ENCODE peak calls at places on chromosome 4, in seven cellular contexts. H is transverse colon, B is stomach, M is tibial nerve, W is ovary, K is upper lobe of left lung, V is esophagus muscularis mucosa. R is an unnamed sample. For H3K36me3, the result is how much of the 10 kb centered on the place peaks cover.

GRCh38 chr4:82780398-82781231 is 18.0 kb downstream of the SCD5 start:
- DNase-seq in H (peak), B (peak), M (peak), W (peak), K (peak), V (no peak), R (peak)

GRCh38 chr4:67871867-67872266 is 11.9 kb downstream of the TMPRSS11D start:
- DNase-seq in H (no peak), B (no peak), M (no peak), W (no peak), K (no peak), V (no peak), R (no peak)

GRCh38 chr4:13921805-13922204 is 294.3 kb upstream of the BOD1L1 start:
- DNase-seq in H (no peak), B (no peak), M (no peak), W (no peak), K (no peak), V (no peak), R (no peak)

GRCh38 chr4:166981847-166982246 is 252.4 kb downstream of the SPOCK3 start:
- DNase-seq in H (no peak), B (no peak), M (no peak), W (no peak), K (no peak), V (no peak), R (no peak)

GRCh38 chr4:175971393-175972179 is 94.1 kb upstream of the WDR17 start:
- DNase-seq in H (no peak), B (no peak), M (no peak), W (no peak), K (no peak), V (no peak), R (no peak)

GRCh38 chr4:168162604-168163003 is 70.3 kb downstream of the ANXA10 start:
- DNase-seq in H (no peak), B (peak), M (no peak), W (no peak), K (no peak), V (no peak), R (no peak)

GRCh38 chr4:94826206-94826605 is 68.5 kb downstream of the BMPR1B start:
- DNase-seq in H (no peak), B (no peak), M (no peak), W (no peak), K (no peak), V (no peak), R (no peak)

GRCh38 chr4:103105558-103106356 is 6.1 kb upstream of the BDH2 start:
- DNase-seq in H (no peak), B (no peak), M (no peak), W (no peak), K (no peak), V (no peak), R (no peak)

GRCh38 chr4:124712417-124713212 is at the start of gene ANKRD50:
- DNase-seq in H (peak), B (peak), M (peak), W (peak), K (peak), V (peak), R (peak)

GRCh38 chr4:151035321-151035720 is 20.2 kb upstream of the LRBA start:
- DNase-seq in H (peak), B (peak), M (no peak), W (no peak), K (no peak), V (no peak), R (no peak)

GRCh38 chr4:14783011-14783877 is 219.0 kb upstream of the CPEB2 start:
- DNase-seq in H (no peak), B (no peak), M (no peak), W (no peak), K (no peak), V (no peak), R (no peak)

GRCh38 chr4:123748806-123749205 is 352.2 kb downstream of the SPRY1 start:
- DNase-seq in H (no peak), B (no peak), M (no peak), W (no peak), K (no peak), V (no peak), R (no peak)

GRCh38 chr4:152784490-152785195 is 4.9 kb downstream of the ARFIP1 start:
- DNase-seq in H (peak), B (no peak), M (no peak), W (no peak), K (no peak), V (no peak), R (no peak)

GRCh38 chr4:170580651-170581050 is 490.9 kb upstream of the AADAT start:
- DNase-seq in H (no peak), B (no peak), M (no peak), W (no peak), K (no peak), V (no peak), R (no peak)

GRCh38 chr4:47641755-47642154 is 156.7 kb downstream of the ATP10D start:
- DNase-seq in H (no peak), B (no peak), M (no peak), W (no peak), K (no peak), V (no peak), R (no peak)

GRCh38 chr4:85127653-85128052 is 161.2 kb upstream of the WDFY3 start:
- DNase-seq in H (no peak), B (no peak), M (no peak), W (no peak), K (no peak), V (no peak), R (no peak)

GRCh38 chr4:10584042-10584441 is 100.5 kb downstream of the CLNK start:
- DNase-seq in H (peak), B (peak), M (peak), W (no peak), K (peak), V (no peak), R (no peak)

GRCh38 chr4:109562457-109563237 is 2.6 kb downstream of the MCUB start:
- DNase-seq in H (no peak), B (no peak), M (no peak), W (no peak), K (no peak), V (no peak), R (no peak)

GRCh38 chr4:18754180-18754579 is 732.6 kb upstream of the LCORL start:
- DNase-seq in H (no peak), B (no peak), M (no peak), W (no peak), K (no peak), V (no peak), R (no peak)

GRCh38 chr4:181193162-181193930 is 1049.9 kb upstream of the TENM3 start:
- DNase-seq in H (no peak), B (no peak), M (no peak), W (no peak), K (no peak), V (no peak), R (no peak)

GRCh38 chr4:114041117-114041475 is 61.6 kb upstream of the ARSJ start:
- DNase-seq in H (no peak), B (no peak), M (no peak), W (no peak), K (no peak), V (no peak), R (no peak)

GRCh38 chr4:150579591-150580234 is 2.2 kb upstream of the MAB21L2 start:
- DNase-seq in H (no peak), B (no peak), M (no peak), W (no peak), K (no peak), V (no peak), R (peak)

GRCh38 chr4:89492476-89493110 is 185.0 kb upstream of the GPRIN3 start:
- DNase-seq in H (no peak), B (no peak), M (no peak), W (no peak), K (no peak), V (no peak), R (no peak)

GRCh38 chr4:70849277-70849676 is 9.6 kb upstream of the GRSF1 start:
- DNase-seq in H (no peak), B (no peak), M (no peak), W (no peak), K (no peak), V (no peak), R (no peak)

GRCh38 chr4:120682981-120683380 is 239.5 kb downstream of the PRDM5 start:
- DNase-seq in H (no peak), B (no peak), M (no peak), W (no peak), K (no peak), V (no peak), R (no peak)

GRCh38 chr4:41757521-41758156 is 9.1 kb upstream of the PHOX2B start:
- DNase-seq in H (no peak), B (no peak), M (no peak), W (no peak), K (no peak), V (peak), R (no peak)

GRCh38 chr4:137700072-137700471 is 167.8 kb upstream of the PCDH18 start:
- DNase-seq in H (no peak), B (no peak), M (no peak), W (no peak), K (no peak), V (no peak), R (no peak)

GRCh38 chr4:20506827-20507226 is 193.4 kb upstream of the PACRGL start:
- DNase-seq in H (no peak), B (no peak), M (no peak), W (no peak), K (no peak), V (no peak), R (no peak)

GRCh38 chr4:5710962-5711478 is at the start of gene EVC:
- DNase-seq in H (peak), B (peak), M (peak), W (peak), K (peak), V (peak), R (peak)

GRCh38 chr4:5708829-5709680 is 696 bp upstream of the EVC2 start:
- DNase-seq in H (no peak), B (no peak), M (no peak), W (peak), K (peak), V (no peak), R (peak)

GRCh38 chr4:5711479-5712184 is 631 bp downstream of the EVC start:
- DNase-seq in H (no peak), B (no peak), M (no peak), W (peak), K (peak), V (no peak), R (peak)

GRCh38 chr4:5708171-5708828 is at the start of gene EVC2:
- DNase-seq in H (peak), B (peak), M (peak), W (peak), K (peak), V (no peak), R (peak)

GRCh38 chr4:5710065-5710961 is 688 bp upstream of the EVC start:
- DNase-seq in H (no peak), B (no peak), M (no peak), W (no peak), K (peak), V (no peak), R (no peak)
- H3K4me3 ChIP-seq in H (peak), B (peak), M (peak), W (peak), K (peak), V (peak), R (peak)

DNA sequence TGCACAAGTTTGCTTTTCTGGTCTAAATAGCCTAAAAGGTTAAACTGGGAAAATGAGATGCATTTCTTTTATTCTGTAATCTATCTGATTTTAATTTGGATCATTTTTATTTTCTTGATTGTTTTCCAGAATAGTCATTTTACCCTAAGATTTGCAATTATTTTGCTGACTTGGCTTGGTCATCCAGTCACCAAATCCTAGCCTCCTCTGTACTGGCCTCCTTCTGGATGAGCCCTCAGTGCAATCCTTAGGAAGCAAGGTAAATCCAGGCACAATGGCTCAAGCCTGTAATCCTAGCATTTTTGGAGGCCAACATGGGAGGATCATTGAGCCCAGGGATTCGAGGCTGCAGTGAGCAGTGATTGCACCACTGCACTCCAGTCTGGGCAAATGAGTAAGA is 9.2 kb downstream of the EREG start:
- DNase-seq in H (no peak), B (no peak), M (no peak), W (no peak), K (no peak), V (no peak), R (no peak)
- TF ChIP-seq EP300 in H (no peak), B (no peak), M (no peak), W (no peak), K (no peak), V (no peak), R (no peak)

DNA sequence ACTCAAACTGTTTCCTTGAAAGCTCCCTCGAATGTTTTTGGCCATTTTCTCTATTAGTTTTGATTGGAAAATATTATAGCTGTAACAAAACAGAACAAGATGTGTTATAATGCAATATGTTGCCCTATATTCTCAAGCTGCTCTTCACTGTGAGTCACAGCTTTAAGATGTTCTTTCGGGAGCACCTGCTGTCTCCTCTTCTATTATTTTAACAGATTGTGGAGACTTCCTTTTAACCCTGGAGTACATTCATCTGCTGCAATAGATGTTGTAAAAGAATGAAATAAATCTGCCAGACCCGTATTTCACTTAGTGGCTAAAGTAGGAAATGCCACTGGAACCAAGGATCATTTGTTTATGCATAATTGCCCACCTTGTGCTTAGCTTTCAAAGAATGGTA is 11.0 kb downstream of the LSM6 start:
- DNase-seq in H (no peak), B (no peak), M (no peak), W (no peak), K (no peak), V (no peak), R (no peak)
- H3K36me3 ChIP-seq in H (under half), B (half or more), M (under half), W (under half), K (under half), V (under half), R (under half)

GRCh38 chr4:126779001-126779400 is 853.8 kb upstream of the INTU start:
- DNase-seq in H (no peak), B (no peak), M (no peak), W (no peak), K (no peak), V (no peak), R (no peak)

GRCh38 chr4:126776361-126776760 is 856.4 kb upstream of the INTU start:
- DNase-seq in H (no peak), B (no peak), M (no peak), W (no peak), K (no peak), V (no peak), R (no peak)

GRCh38 chr4:126777649-126778048 is 855.1 kb upstream of the INTU start:
- DNase-seq in H (no peak), B (no peak), M (no peak), W (no peak), K (no peak), V (no peak), R (no peak)

GRCh38 chr4:126779446-126780166 is 853.2 kb upstream of the INTU start:
- DNase-seq in H (no peak), B (no peak), M (peak), W (no peak), K (no peak), V (no peak), R (no peak)

DNA sequence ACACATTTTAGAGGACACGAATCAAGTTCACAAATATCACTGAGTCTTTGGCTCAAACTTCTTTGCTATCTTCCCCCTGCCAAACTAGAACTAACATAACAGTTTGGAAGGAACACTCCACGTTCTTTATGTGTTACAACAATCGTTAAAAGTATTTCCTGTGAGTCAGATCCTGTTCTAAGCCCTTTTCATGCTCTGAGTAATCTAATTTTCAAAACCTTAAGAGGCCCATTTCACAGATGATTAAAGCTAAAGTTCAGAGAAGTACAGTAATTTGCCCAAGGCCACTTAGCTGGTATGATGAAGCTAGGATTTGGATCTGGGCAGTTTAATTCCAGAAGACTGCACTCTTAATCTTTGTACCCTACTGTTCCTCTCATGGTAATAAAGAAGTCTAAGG is 854.4 kb upstream of the INTU start:
- DNase-seq in H (no peak), B (no peak), M (no peak), W (no peak), K (no peak), V (no peak), R (no peak)
- H3K4me3 ChIP-seq in H (no peak), B (no peak), M (no peak), W (no peak), K (no peak), V (no peak), R (no peak)